ENCODE peak calls at places on chromosomes 7 and 10, in nine cellular contexts. S, H, G, J, F, L, V, O and Y are unnamed samples.

GRCh38 chr7:1268076-1268815 is 35.6 kb downstream of the UNCX start:
- DNase-seq in S (no peak), H (no peak), G (no peak), J (no peak), F (no peak), L (no peak), V (no peak), O (no peak), Y (no peak)

GRCh38 chr7:82319674-82320118 is 123.9 kb downstream of the CACNA2D1 start:
- DNase-seq in S (no peak), H (peak; percentile 77), G (peak; percentile 84), J (no peak), F (no peak), L (peak; percentile 64), V (peak; percentile 91), O (peak; percentile 89), Y (peak; percentile 92)

GRCh38 chr7:131076032-131076431 is 251.6 kb upstream of the MKLN1 start:
- DNase-seq in S (no peak), H (no peak), G (peak; percentile 86), J (no peak), F (peak; percentile 41), L (no peak), V (no peak), O (no peak), Y (no peak)

GRCh38 chr7:157337316-157338149 is 729 bp downstream of the DNAJB6 start:
- DNase-seq in S (peak; percentile 65), H (no peak), G (peak; percentile 49), J (peak; percentile 60), F (peak; percentile 30), L (no peak), V (no peak), O (no peak), Y (peak; percentile 18)

GRCh38 chr7:371119-371778 is 81.3 kb downstream of the FOXL3 start:
- DNase-seq in S (peak; percentile 99), H (no peak), G (no peak), J (no peak), F (no peak), L (no peak), V (no peak), O (no peak), Y (no peak)

GRCh38 chr10:116753759-116754158 is 11.4 kb upstream of the HSPA12A start:
- DNase-seq in S (no peak), H (no peak), G (no peak), J (no peak), F (no peak), L (no peak), V (peak; percentile 5), O (no peak), Y (no peak)

GRCh38 chr10:85617751-85618150 is 748.8 kb downstream of the GRID1 start:
- DNase-seq in S (no peak), H (no peak), G (no peak), J (no peak), F (no peak), L (no peak), V (no peak), O (no peak), Y (no peak)

GRCh38 chr10:12186324-12186723 is 9.4 kb downstream of the NUDT5 start:
- DNase-seq in S (no peak), H (no peak), G (no peak), J (no peak), F (no peak), L (no peak), V (no peak), O (no peak), Y (no peak)

GRCh38 chr7:24025094-24025493 is 258.9 kb upstream of the NPY start:
- DNase-seq in S (no peak), H (no peak), G (peak; percentile 32), J (no peak), F (no peak), L (no peak), V (no peak), O (no peak), Y (no peak)

GRCh38 chr7:98398567-98399372 is 2.1 kb downstream of the BAIAP2L1 start:
- DNase-seq in S (no peak), H (no peak), G (no peak), J (no peak), F (no peak), L (no peak), V (no peak), O (no peak), Y (no peak)